ENCODE peak calls at places on chromosome 3, in five cellular contexts. I is glutamatergic neuron, G is pancreas, C is mesothelial cell of epicardium, L is esophagus squamous epithelium. M is an unnamed sample.

GRCh38 chr3:150771600-150771999 is 8.6 kb upstream of the SIAH2 start:
- DNase-seq in L (no peak), I (no peak), G (no peak), C (no peak), M (no peak)

GRCh38 chr3:182800508-182800907 is 7.2 kb downstream of the ATP11B start:
- DNase-seq in L (no peak), G (no peak), I (no peak), C (no peak), M (no peak)

GRCh38 chr3:136819784-136820640 is 1.1 kb downstream of the SLC35G2 start:
- DNase-seq in I (peak), L (no peak), C (peak), G (peak), M (peak)

GRCh38 chr3:129004639-129005295 is 3.7 kb downstream of the EFCC1 start:
- DNase-seq in I (no peak), L (no peak), G (no peak), C (no peak), M (no peak)

GRCh38 chr3:156865732-156866131 is 39.6 kb downstream of the LEKR1 start:
- DNase-seq in G (no peak), C (no peak), I (no peak), L (no peak), M (no peak)

GRCh38 chr3:113516115-113516505 is 1.2 kb upstream of the SPICE1 start:
- DNase-seq in L (no peak), G (no peak), I (no peak), C (no peak), M (no peak)

GRCh38 chr3:184399410-184399809 is 19.6 kb downstream of the CHRD start:
- DNase-seq in C (no peak), G (no peak), L (no peak), I (no peak), M (no peak)

GRCh38 chr3:132785292-132785691 is 63.1 kb upstream of the NPHP3 start:
- DNase-seq in G (no peak), I (no peak), L (no peak), C (no peak), M (no peak)

GRCh38 chr3:88005066-88005465 is 53.7 kb downstream of the CGGBP1 start:
- DNase-seq in L (no peak), I (no peak), G (no peak), C (no peak), M (no peak)

GRCh38 chr3:132432639-132433038 is 15.3 kb downstream of the DNAJC13 start:
- DNase-seq in C (no peak), L (no peak), G (no peak), I (no peak), M (no peak)

GRCh38 chr3:187735837-187736236 is 9.4 kb downstream of the BCL6 start:
- DNase-seq in L (no peak), C (no peak), G (no peak), I (no peak), M (no peak)

GRCh38 chr3:193225726-193226125 is 15.3 kb upstream of the PLAAT1 start:
- DNase-seq in I (no peak), C (no peak), G (no peak), L (no peak), M (no peak)

GRCh38 chr3:25587094-25587493 is 77.6 kb downstream of the TOP2B start:
- DNase-seq in L (no peak), C (no peak), G (no peak), I (no peak), M (no peak)

GRCh38 chr3:27130796-27131195 is 238.4 kb downstream of the NEK10 start:
- DNase-seq in G (no peak), L (no peak), C (no peak), I (no peak), M (no peak)

GRCh38 chr3:61924065-61924740 is 362.8 kb downstream of the PTPRG start:
- DNase-seq in I (no peak), G (no peak), L (no peak), C (no peak), M (no peak)

GRCh38 chr3:145727416-145727930 is 433.5 kb downstream of the PLOD2 start:
- DNase-seq in I (no peak), G (no peak), L (no peak), C (no peak), M (no peak)

GRCh38 chr3:136595862-136596697 is 156.1 kb downstream of the STAG1 start:
- DNase-seq in C (no peak), L (no peak), I (no peak), G (no peak), M (no peak)

DNA sequence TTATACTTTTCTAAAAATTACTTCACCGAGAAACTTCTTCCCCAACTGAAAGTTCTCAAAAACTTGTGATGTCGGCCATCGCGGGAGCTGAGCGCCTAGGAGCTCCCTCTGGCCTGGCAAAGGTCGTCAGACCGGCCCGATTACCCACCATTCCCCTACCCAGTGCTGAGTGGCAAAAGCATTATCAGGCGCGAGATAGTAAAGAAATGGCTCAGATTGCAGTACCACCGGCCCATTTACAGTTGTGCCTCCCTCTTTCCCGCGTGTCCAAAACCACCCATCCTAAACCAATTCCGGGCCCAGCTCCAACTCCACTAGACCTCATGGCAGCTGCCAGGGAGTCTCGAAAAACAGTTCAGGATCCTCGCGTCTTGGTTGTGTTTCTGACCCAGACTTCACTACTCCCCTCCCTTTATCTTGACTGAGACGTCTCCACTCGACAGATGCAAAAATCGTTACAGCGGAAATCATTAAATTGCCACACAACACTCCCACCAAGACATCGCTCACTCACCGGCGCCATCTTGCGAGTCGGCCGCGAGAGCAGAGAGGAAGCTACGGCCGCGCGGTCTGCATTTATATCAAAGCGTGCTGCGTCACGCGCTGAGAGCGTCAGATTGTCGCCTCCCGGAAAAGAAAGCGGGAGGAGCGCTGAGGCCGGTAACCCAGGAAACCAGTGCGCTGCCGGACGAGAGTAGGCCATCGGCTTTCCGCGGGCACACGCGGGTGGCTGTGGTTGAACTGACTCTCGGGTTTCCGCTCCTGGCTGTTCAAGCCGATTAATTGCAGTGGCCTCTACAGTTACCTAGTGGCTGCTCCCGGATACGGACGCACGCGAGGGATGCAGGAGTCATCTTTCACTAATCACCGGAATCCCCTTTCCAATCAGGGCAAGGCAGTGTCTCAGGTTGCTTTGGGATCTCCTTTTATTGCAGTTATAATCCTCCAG is at the start of gene RPL22L1:
- DNase-seq in L (no peak), C (peak), G (peak), I (peak), M (peak)
- TF ChIP-seq CTCF in L (peak), C (no peak), G (no peak), I (no peak), M (no peak)

GRCh38 chr3:15348246-15348645 is 15.9 kb upstream of the SH3BP5 start:
- DNase-seq in L (no peak), C (no peak), G (no peak), I (no peak), M (no peak)
- TF ChIP-seq CTCF in L (no peak), C (no peak), G (no peak), I (no peak), M (no peak)

GRCh38 chr3:126469479-126469878 is 6.2 kb downstream of the ZXDC start:
- DNase-seq in I (no peak), C (no peak), L (no peak), G (peak), M (no peak)

GRCh38 chr3:126473292-126474168 is 2.2 kb downstream of the ZXDC start:
- DNase-seq in L (no peak), G (peak), I (no peak), C (no peak), M (no peak)

GRCh38 chr3:126474498-126475410 is 937 bp downstream of the ZXDC start:
- DNase-seq in I (peak), G (peak), C (peak), L (peak), M (peak)

GRCh38 chr3:126475411-126476114 is at the start of gene ZXDC:
- DNase-seq in L (peak), C (peak), I (peak), G (peak), M (peak)

DNA sequence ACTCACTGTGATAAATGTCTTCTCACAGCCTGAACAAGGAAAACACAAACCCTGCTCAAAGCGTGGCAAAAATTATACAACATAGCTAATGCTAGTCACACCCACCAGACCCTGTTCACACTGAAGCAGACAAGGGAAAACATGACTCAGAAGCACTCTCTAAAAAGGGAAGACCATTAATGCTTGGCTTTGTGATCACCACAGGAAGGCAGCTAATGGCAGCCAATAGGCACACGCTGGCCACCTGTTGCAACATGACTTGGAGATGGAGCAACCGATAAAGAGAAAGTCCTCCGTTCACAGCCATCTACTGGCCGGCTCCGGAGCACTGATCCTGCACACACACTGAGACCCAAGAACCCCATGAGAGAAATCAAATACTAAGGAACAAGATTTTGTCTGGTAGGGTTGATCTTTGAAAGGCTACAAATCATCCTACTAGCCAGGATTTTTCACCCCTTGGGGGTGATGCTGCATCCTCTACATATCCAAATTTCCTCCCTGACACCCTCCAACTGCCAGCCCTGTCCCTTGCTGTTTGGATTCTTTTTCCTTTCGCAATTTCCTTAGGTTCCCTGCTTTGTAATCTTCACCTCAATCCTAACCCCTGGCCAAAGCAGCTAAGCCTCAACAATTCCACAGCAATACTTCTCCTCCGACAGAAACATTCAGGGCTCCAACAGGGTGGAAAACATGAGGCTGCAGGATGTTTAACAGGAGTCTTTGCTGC is 3.2 kb downstream of the ZXDC start:
- DNase-seq in G (peak), C (no peak), L (no peak), I (no peak), M (no peak)
- TF ChIP-seq CTCF in G (no peak), C (no peak), L (no peak), I (no peak), M (no peak)

DNA sequence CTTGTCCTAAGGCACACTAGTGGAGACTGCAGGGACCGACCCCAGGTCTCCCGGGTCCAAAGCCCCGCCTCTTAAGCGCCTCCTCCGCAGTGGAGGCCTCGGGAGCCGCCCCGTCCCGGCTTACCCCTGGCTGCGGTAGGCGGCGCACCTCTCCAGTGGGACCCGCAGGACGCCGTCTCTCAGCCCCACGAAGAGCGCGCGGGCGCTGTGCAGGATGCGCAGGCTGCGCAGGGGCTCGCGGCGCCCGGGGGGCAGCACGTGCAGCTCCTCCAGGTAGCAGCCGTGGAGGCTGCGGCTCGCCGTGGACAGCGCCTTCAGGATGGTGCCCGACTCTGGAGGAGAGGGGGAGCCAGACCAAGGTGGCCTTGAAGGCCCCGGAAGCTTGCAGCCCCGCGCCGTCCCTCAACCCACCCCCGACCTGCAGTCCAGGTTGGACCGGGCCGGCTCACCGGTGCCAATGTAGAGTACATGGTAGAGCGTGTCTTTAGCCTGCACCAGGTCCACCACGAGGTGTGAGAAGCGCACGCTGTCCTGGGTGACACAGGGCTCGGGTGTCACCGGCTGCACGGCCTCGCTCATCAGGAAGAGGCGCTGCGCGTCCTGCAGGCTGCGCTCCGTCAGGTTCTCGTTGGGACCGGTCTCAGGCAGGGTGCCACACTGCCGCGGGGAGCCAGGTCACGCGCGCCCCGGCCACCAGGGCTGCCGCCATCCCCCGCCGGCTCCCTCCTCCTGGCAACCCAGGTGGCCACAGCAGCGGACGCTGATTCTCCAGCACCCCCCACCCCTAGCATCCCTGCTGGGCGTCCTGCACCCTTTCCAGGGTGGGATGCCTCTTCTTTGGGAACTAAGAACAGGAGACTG is 105.5 kb downstream of the SEMA5B start:
- DNase-seq in L (no peak), C (no peak), G (no peak), I (no peak), M (no peak)
- TF ChIP-seq CTCF in L (no peak), C (no peak), G (no peak), I (no peak), M (no peak)

GRCh38 chr3:171556133-171556532 is 95.9 kb upstream of the TNIK start:
- DNase-seq in G (no peak), C (no peak), I (no peak), L (no peak), M (no peak)
- TF ChIP-seq CTCF in G (no peak), C (no peak), I (no peak), L (no peak), M (no peak)